ENCODE peak calls at places on chromosomes 11 and 22, in four cellular contexts. O is H1, K is IMR-90, P is H9. T is an unnamed sample.

GRCh38 chr11:120182357-120182756 is 28.5 kb upstream of the OAF start:
- DNase-seq in O (no peak), K (no peak), P (no peak), T (no peak)

GRCh38 chr22:31086703-31087330 is 5.7 kb downstream of the SMTN start:
- DNase-seq in O (no peak), K (no peak), P (no peak), T (no peak)

GRCh38 chr22:45882881-45883810 is 93.8 kb downstream of the WNT7B start:
- DNase-seq in O (no peak), K (no peak), P (peak), T (no peak)

GRCh38 chr22:20465759-20466077 is 28.1 kb upstream of the SCARF2 start:
- DNase-seq in O (no peak), K (no peak), P (no peak), T (no peak)

GRCh38 chr11:119207300-119207570 is 1.1 kb downstream of the CBL start:
- DNase-seq in O (no peak), K (no peak), P (no peak), T (no peak)

GRCh38 chr11:19632435-19632834 is 80.2 kb upstream of the NAV2 start:
- DNase-seq in O (no peak), K (peak), P (no peak), T (no peak)

GRCh38 chr22:23127055-23127756 is 14.6 kb downstream of the RSPH14 start:
- DNase-seq in O (no peak), K (no peak), P (no peak), T (no peak)

GRCh38 chr11:35163209-35163608 is 24.2 kb downstream of the CD44 start:
- DNase-seq in O (no peak), K (no peak), P (no peak), T (no peak)

GRCh38 chr11:2298131-2298794 is 3.5 kb downstream of the C11orf21 start:
- DNase-seq in O (no peak), K (no peak), P (no peak), T (no peak)

GRCh38 chr22:49331878-49332277 is 495.8 kb downstream of the BRD1 start:
- DNase-seq in O (no peak), K (no peak), P (no peak), T (no peak)

GRCh38 chr22:40345801-40346177 is 511 bp upstream of the ADSL start:
- DNase-seq in O (no peak), K (no peak), P (no peak), T (no peak)

GRCh38 chr11:113134605-113135004 is 173.4 kb downstream of the NCAM1 start:
- DNase-seq in O (no peak), K (no peak), P (no peak), T (no peak)

GRCh38 chr22:38034278-38034882 is 22.8 kb upstream of the PICK1 start:
- DNase-seq in O (peak), K (peak), P (peak), T (peak)

GRCh38 chr22:29907753-29908515 is 25.0 kb downstream of the MTMR3 start:
- DNase-seq in O (no peak), K (peak), P (no peak), T (peak)

GRCh38 chr22:46373166-46373565 is 37.7 kb downstream of the TRMU start:
- DNase-seq in O (no peak), K (no peak), P (no peak), T (no peak)

GRCh38 chr11:118109231-118109630 is 22.5 kb upstream of the SMIM35 start:
- DNase-seq in O (no peak), K (peak), P (no peak), T (no peak)

GRCh38 chr22:25627271-25627848 is 62.9 kb downstream of the GRK3 start:
- DNase-seq in O (no peak), K (peak), P (no peak), T (peak)

GRCh38 chr11:83025267-83025704 is 46.4 kb downstream of the RAB30 start:
- DNase-seq in O (no peak), K (no peak), P (no peak), T (no peak)

GRCh38 chr22:43148581-43148980 is 2.8 kb upstream of the TSPO start:
- DNase-seq in O (no peak), K (no peak), P (no peak), T (no peak)

GRCh38 chr22:44444341-44445306 is 53.4 kb downstream of the RTL6 start:
- DNase-seq in O (peak), K (no peak), P (peak), T (peak)

GRCh38 chr11:2109541-2110019 is 29.6 kb downstream of the IGF2 start:
- DNase-seq in O (no peak), K (no peak), P (peak), T (peak)

GRCh38 chr22:35769974-35770373 is 52.3 kb downstream of the APOL5 start:
- DNase-seq in O (no peak), K (no peak), P (no peak), T (no peak)

GRCh38 chr11:104899226-104899625 is 966 bp upstream of the CASP12 start:
- DNase-seq in O (no peak), K (no peak), P (no peak), T (peak)

GRCh38 chr22:33757443-33758124 is 162.7 kb downstream of the LARGE1 start:
- DNase-seq in O (no peak), K (no peak), P (no peak), T (no peak)

GRCh38 chr11:18650859-18651557 is 16.9 kb upstream of the SPTY2D1 start:
- DNase-seq in O (peak), K (peak), P (peak), T (peak)

GRCh38 chr22:50506611-50507420 is 686 bp downstream of the LMF2 start:
- DNase-seq in O (no peak), K (no peak), P (peak), T (no peak)

GRCh38 chr11:128574576-128575011 is 12.8 kb downstream of the ETS1 start:
- DNase-seq in O (no peak), K (peak), P (no peak), T (no peak)

GRCh38 chr11:107669156-107669740 is 42.6 kb downstream of the SLN start:
- DNase-seq in O (no peak), K (no peak), P (no peak), T (no peak)

GRCh38 chr22:35749808-35750207 is 32.1 kb downstream of the APOL5 start:
- DNase-seq in O (no peak), K (no peak), P (no peak), T (peak)

GRCh38 chr22:22802346-22802970 is 85.2 kb upstream of the IGLL5 start:
- DNase-seq in O (no peak), K (no peak), P (no peak), T (peak)

GRCh38 chr22:26170112-26170492 is 840 bp downstream of the SEZ6L start:
- DNase-seq in O (no peak), K (no peak), P (peak), T (peak)

GRCh38 chr22:39661842-39662676 is 91.5 kb downstream of the CACNA1I start:
- DNase-seq in O (peak), K (no peak), P (peak), T (peak)

GRCh38 chr22:19343470-19343869 is 52.0 kb upstream of the CLTCL1 start:
- DNase-seq in O (no peak), K (no peak), P (no peak), T (no peak)

GRCh38 chr11:44517541-44517940 is 47.9 kb upstream of the CD82 start:
- DNase-seq in O (no peak), K (no peak), P (no peak), T (no peak)
- H3K56ac ChIP-seq in O (no peak), K (no peak), P (no peak), T (no peak)

GRCh38 chr11:3958301-3958700 is 102.8 kb downstream of the STIM1 start:
- DNase-seq in O (no peak), K (no peak), P (no peak), T (no peak)
- H3K56ac ChIP-seq in O (no peak), K (no peak), P (no peak), T (no peak)

GRCh38 chr11:15587059-15587458 is 472.3 kb downstream of the INSC start:
- DNase-seq in O (no peak), K (no peak), P (no peak), T (no peak)
- H3K56ac ChIP-seq in O (no peak), K (no peak), P (no peak), T (no peak)

DNA sequence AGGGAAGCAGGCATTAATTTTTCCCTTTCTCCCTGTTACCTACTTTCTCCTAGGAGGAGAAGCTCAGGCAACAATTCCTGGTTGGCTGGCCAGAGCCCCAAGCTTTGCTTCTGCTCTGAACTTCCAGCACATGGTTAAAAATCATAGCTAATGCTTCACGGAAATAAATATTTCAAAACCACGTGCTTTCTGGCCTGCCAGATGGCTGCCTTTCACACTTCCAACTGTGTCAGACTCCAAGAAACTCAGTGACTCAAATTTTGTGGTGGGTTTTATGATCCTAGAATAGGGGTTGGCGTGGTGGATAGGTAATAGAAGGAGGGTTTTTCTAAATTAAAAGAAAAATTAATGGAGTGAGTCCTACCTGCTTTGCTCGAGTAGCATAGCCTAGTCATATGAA is 58.5 kb downstream of the SC5D start:
- DNase-seq in O (no peak), K (no peak), P (no peak), T (no peak)
- H3K56ac ChIP-seq in O (no peak), K (no peak), P (no peak), T (no peak)

DNA sequence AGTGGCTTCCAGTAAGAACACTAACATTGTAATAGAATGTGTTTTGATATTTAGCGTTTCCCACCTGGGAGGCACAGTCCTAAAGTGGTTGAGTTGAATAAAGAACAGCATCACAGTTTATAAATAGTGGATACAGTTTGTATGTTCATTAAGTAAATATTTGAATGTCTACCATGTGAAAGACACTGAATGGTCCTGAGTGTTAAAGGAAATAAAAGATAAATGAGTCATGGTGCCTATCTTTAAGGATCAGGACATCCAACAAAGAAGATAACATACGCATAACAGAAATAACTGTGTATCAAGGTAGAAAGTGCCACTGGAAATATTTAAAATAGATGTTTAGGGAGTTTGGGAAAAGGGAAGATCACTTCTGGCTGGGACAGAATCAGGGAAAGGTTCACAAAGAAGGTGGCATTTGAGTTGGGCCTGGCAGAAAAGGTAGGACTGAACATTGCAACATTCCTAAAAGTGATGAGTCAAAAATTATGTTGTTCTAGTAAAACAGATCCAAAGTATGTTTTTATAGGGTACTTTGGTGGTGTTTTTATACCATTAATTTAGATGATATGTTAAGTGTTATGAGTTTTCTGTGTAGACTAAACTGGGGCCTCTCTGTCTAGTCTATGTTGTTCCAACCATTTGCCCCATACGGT is 41.5 kb downstream of the CSTPP1 start:
- DNase-seq in O (no peak), K (peak), P (no peak), T (peak)
- H3K56ac ChIP-seq in O (no peak), K (no peak), P (no peak), T (no peak)

GRCh38 chr11:77311701-77312100 is 10.2 kb upstream of the GDPD4 start:
- DNase-seq in O (no peak), K (no peak), P (no peak), T (no peak)
- H3K56ac ChIP-seq in O (no peak), K (no peak), P (no peak), T (no peak)

GRCh38 chr11:116610190-116610589 is 162.6 kb downstream of the BUD13 start:
- DNase-seq in O (no peak), K (no peak), P (no peak), T (no peak)

GRCh38 chr11:116611998-116612620 is 160.7 kb downstream of the BUD13 start:
- DNase-seq in O (no peak), K (no peak), P (no peak), T (no peak)

GRCh38 chr11:116614306-116615210 is 158.2 kb downstream of the BUD13 start:
- DNase-seq in O (no peak), K (no peak), P (no peak), T (no peak)

GRCh38 chr11:116615211-116615865 is 157.4 kb downstream of the BUD13 start:
- DNase-seq in O (no peak), K (no peak), P (no peak), T (no peak)

DNA sequence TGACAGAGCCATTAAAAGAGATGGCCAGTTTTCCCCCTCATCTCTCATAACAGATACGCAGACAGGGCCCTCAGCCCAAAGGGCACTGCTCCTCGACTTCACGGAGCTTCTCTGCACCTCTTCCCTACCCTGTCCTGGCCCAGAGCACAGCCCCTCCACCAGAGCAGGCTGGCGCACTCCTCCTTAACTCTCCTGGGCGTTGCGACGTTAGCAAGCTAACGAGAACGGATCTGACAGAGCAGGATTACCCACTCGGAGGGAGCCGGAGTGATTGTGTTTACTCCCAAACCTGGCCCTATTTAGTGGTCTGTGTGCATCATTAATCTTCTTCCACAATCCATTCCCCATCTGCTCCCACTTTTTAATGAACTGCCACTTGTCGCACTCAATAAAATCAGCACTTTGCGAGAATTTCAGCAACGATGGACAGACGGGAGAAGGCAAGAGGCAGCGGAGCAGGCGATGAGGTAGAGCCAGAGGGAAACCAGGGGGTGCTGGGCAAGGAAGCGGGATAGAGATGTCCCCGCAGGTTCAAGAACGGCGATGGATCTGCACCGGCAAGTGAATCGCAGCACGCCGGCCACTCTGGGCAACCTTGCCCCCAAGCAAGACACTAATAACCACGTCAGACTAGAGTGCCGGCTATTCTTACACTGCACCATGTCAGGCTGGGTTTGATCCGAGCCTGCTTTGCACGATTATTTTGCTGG is 159.4 kb downstream of the BUD13 start:
- DNase-seq in O (no peak), K (no peak), P (no peak), T (no peak)
- H3K56ac ChIP-seq in O (no peak), K (no peak), P (no peak), T (no peak)

T was measured in mesendoderm.